ENCODE peak calls at places on chromosomes 11 and 22, in six cellular contexts. One of them, this sample, is unnamed.
A peak's percentile ranks its signal among the peaks of the same experiment; 100 is the strongest.

GRCh38 chr11:64656797-64657196 is 65.8 kb downstream of the SLC22A12 start:
- DNase-seq in heart left ventricle: no peak
- DNase-seq in dorsolateral prefrontal cortex: no peak
- DNase-seq in astrocyte of the spinal cord: no peak
- DNase-seq in mesendoderm: peak; percentile 95
- DNase-seq in neuronal stem cell: no peak
- DNase-seq in this sample: no peak

GRCh38 chr22:48319321-48320047 is 1508.2 kb downstream of the BRD1 start:
- DNase-seq in mesendoderm: no peak
- DNase-seq in heart left ventricle: peak; percentile 43
- DNase-seq in dorsolateral prefrontal cortex: peak; percentile 11
- DNase-seq in neuronal stem cell: no peak
- DNase-seq in astrocyte of the spinal cord: no peak
- DNase-seq in this sample: no peak

GRCh38 chr11:47342854-47343253 is 9.6 kb downstream of the MYBPC3 start:
- DNase-seq in neuronal stem cell: no peak
- DNase-seq in mesendoderm: no peak
- DNase-seq in astrocyte of the spinal cord: no peak
- DNase-seq in dorsolateral prefrontal cortex: no peak
- DNase-seq in heart left ventricle: no peak
- DNase-seq in this sample: no peak

GRCh38 chr11:67499808-67500793 is 5.1 kb downstream of the PITPNM1 start:
- DNase-seq in mesendoderm: no peak
- DNase-seq in heart left ventricle: no peak
- DNase-seq in neuronal stem cell: no peak
- DNase-seq in astrocyte of the spinal cord: no peak
- DNase-seq in dorsolateral prefrontal cortex: no peak
- DNase-seq in this sample: no peak

GRCh38 chr22:22920104-22920654 is 32.6 kb downstream of the IGLL5 start:
- DNase-seq in dorsolateral prefrontal cortex: no peak
- DNase-seq in astrocyte of the spinal cord: no peak
- DNase-seq in heart left ventricle: peak; percentile 25
- DNase-seq in neuronal stem cell: no peak
- DNase-seq in mesendoderm: no peak
- DNase-seq in this sample: no peak

GRCh38 chr22:34072585-34072984 is 152.3 kb upstream of the LARGE1 start:
- DNase-seq in mesendoderm: no peak
- DNase-seq in neuronal stem cell: no peak
- DNase-seq in dorsolateral prefrontal cortex: no peak
- DNase-seq in astrocyte of the spinal cord: no peak
- DNase-seq in heart left ventricle: no peak
- DNase-seq in this sample: no peak

GRCh38 chr11:112793416-112793815 is 167.8 kb upstream of the NCAM1 start:
- DNase-seq in astrocyte of the spinal cord: no peak
- DNase-seq in dorsolateral prefrontal cortex: no peak
- DNase-seq in mesendoderm: no peak
- DNase-seq in heart left ventricle: no peak
- DNase-seq in neuronal stem cell: no peak
- DNase-seq in this sample: no peak

GRCh38 chr22:46108564-46109473 is 41.5 kb upstream of the PPARA start:
- DNase-seq in astrocyte of the spinal cord: no peak
- DNase-seq in mesendoderm: peak; percentile 67
- DNase-seq in neuronal stem cell: no peak
- DNase-seq in dorsolateral prefrontal cortex: no peak
- DNase-seq in heart left ventricle: no peak
- DNase-seq in this sample: peak; percentile 31

GRCh38 chr11:69130586-69131566 is 24.9 kb upstream of the SMIM38 start:
- DNase-seq in dorsolateral prefrontal cortex: no peak
- DNase-seq in astrocyte of the spinal cord: no peak
- DNase-seq in mesendoderm: no peak
- DNase-seq in neuronal stem cell: no peak
- DNase-seq in heart left ventricle: no peak
- DNase-seq in this sample: no peak

GRCh38 chr22:24948356-24949202 is 2.1 kb upstream of the LHFPL7 start:
- DNase-seq in neuronal stem cell: no peak
- DNase-seq in dorsolateral prefrontal cortex: no peak
- DNase-seq in mesendoderm: peak; percentile 67
- DNase-seq in heart left ventricle: no peak
- DNase-seq in astrocyte of the spinal cord: no peak
- DNase-seq in this sample: no peak

GRCh38 chr11:76443254-76443935 is 1.4 kb upstream of the EMSY start:
- DNase-seq in astrocyte of the spinal cord: peak; percentile 13
- DNase-seq in mesendoderm: no peak
- DNase-seq in neuronal stem cell: no peak
- DNase-seq in heart left ventricle: no peak
- DNase-seq in dorsolateral prefrontal cortex: no peak
- DNase-seq in this sample: peak; percentile 14

GRCh38 chr22:44526431-44527115 is 28.5 kb upstream of the RTL6 start:
- DNase-seq in mesendoderm: no peak
- DNase-seq in neuronal stem cell: no peak
- DNase-seq in dorsolateral prefrontal cortex: no peak
- DNase-seq in heart left ventricle: no peak
- DNase-seq in astrocyte of the spinal cord: no peak
- DNase-seq in this sample: no peak

GRCh38 chr11:72736452-72737069 is 15.6 kb downstream of the ARAP1 start:
- DNase-seq in dorsolateral prefrontal cortex: no peak
- DNase-seq in astrocyte of the spinal cord: no peak
- DNase-seq in heart left ventricle: peak; percentile 82
- DNase-seq in neuronal stem cell: no peak
- DNase-seq in mesendoderm: peak; percentile 76
- DNase-seq in this sample: peak; percentile 66

GRCh38 chr11:65436412-65437032 is 13.9 kb downstream of the NEAT1 start:
- DNase-seq in mesendoderm: no peak
- DNase-seq in astrocyte of the spinal cord: peak; percentile 53
- DNase-seq in dorsolateral prefrontal cortex: no peak
- DNase-seq in heart left ventricle: no peak
- DNase-seq in neuronal stem cell: no peak
- DNase-seq in this sample: peak; percentile 53

GRCh38 chr11:70468256-70469230 is 70.2 kb downstream of the CTTN start:
- DNase-seq in heart left ventricle: no peak
- DNase-seq in neuronal stem cell: no peak
- DNase-seq in mesendoderm: peak; percentile 41
- DNase-seq in astrocyte of the spinal cord: no peak
- DNase-seq in dorsolateral prefrontal cortex: peak; percentile 39
- DNase-seq in this sample: no peak

GRCh38 chr11:66231561-66231960 is 36.9 kb upstream of the RAB1B start:
- DNase-seq in heart left ventricle: no peak
- DNase-seq in neuronal stem cell: no peak
- DNase-seq in dorsolateral prefrontal cortex: no peak
- DNase-seq in mesendoderm: no peak
- DNase-seq in astrocyte of the spinal cord: no peak
- DNase-seq in this sample: no peak

GRCh38 chr11:107439586-107440201 is 17.9 kb downstream of the CWF19L2 start:
- DNase-seq in heart left ventricle: no peak
- DNase-seq in neuronal stem cell: no peak
- DNase-seq in mesendoderm: peak; percentile 8
- DNase-seq in dorsolateral prefrontal cortex: no peak
- DNase-seq in astrocyte of the spinal cord: no peak
- DNase-seq in this sample: no peak

GRCh38 chr11:12285811-12286222 is 91.6 kb upstream of the PARVA start:
- DNase-seq in astrocyte of the spinal cord: peak; percentile 53
- DNase-seq in heart left ventricle: no peak
- DNase-seq in mesendoderm: no peak
- DNase-seq in neuronal stem cell: no peak
- DNase-seq in dorsolateral prefrontal cortex: no peak
- DNase-seq in this sample: no peak

GRCh38 chr11:63289658-63290057 is 46.3 kb upstream of the SLC22A25 start:
- DNase-seq in astrocyte of the spinal cord: no peak
- DNase-seq in heart left ventricle: no peak
- DNase-seq in neuronal stem cell: no peak
- DNase-seq in dorsolateral prefrontal cortex: no peak
- DNase-seq in mesendoderm: no peak
- DNase-seq in this sample: no peak

GRCh38 chr11:101477926-101478325 is 105.9 kb downstream of the TRPC6 start:
- DNase-seq in neuronal stem cell: no peak
- DNase-seq in dorsolateral prefrontal cortex: no peak
- DNase-seq in heart left ventricle: no peak
- DNase-seq in astrocyte of the spinal cord: no peak
- DNase-seq in mesendoderm: no peak
- DNase-seq in this sample: no peak

GRCh38 chr11:118157186-118157895 is 4.7 kb upstream of the SCN4B start:
- DNase-seq in neuronal stem cell: no peak
- DNase-seq in astrocyte of the spinal cord: no peak
- DNase-seq in dorsolateral prefrontal cortex: no peak
- DNase-seq in heart left ventricle: no peak
- DNase-seq in mesendoderm: no peak
- DNase-seq in this sample: no peak

GRCh38 chr11:118153516-118153915 is 893 bp upstream of the SCN4B start:
- DNase-seq in neuronal stem cell: no peak
- DNase-seq in heart left ventricle: peak; percentile 43
- DNase-seq in mesendoderm: no peak
- DNase-seq in astrocyte of the spinal cord: no peak
- DNase-seq in dorsolateral prefrontal cortex: no peak
- DNase-seq in this sample: no peak

GRCh38 chr11:118155781-118156530 is 3.3 kb upstream of the SCN4B start:
- DNase-seq in dorsolateral prefrontal cortex: no peak
- DNase-seq in mesendoderm: no peak
- DNase-seq in neuronal stem cell: no peak
- DNase-seq in astrocyte of the spinal cord: no peak
- DNase-seq in heart left ventricle: peak; percentile 46
- DNase-seq in this sample: no peak

GRCh38 chr11:118153976-118154375 is 1.4 kb upstream of the SCN4B start:
- DNase-seq in neuronal stem cell: no peak
- DNase-seq in mesendoderm: no peak
- DNase-seq in heart left ventricle: peak; percentile 42
- DNase-seq in dorsolateral prefrontal cortex: no peak
- DNase-seq in astrocyte of the spinal cord: no peak
- DNase-seq in this sample: no peak

DNA sequence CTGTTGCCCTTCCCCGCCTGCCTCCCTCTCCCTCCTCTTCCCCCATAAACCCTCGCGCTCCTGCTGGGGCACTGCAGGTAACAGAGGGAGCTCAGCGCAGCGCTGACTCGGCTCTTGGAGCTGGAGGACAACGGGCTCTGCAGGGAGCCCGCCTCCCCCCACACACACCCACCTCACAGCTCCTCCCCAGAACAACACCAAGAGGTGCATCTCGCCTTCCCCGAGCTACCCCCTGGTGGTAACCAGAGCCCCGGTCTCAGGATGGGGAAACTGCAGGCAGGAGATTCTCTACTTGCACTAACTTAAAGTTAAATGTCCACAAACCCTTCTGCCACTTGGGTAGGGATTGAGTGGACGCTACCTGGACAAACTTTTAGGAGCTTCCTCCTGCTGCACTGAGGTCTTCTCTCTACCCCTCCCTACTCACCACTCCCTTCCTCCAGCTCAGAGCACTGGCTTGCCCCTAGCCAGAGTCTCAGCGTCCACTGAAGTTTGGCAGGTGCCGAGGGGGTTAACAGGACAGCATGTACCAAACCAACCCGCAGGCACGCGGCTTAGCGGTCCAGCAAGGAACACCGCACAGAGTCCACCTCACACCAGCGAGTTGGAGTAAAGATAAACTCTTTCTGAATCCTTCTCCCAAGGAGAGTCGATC is 4.0 kb upstream of the SCN4B start:
- DNase-seq in heart left ventricle: no peak
- DNase-seq in neuronal stem cell: no peak
- DNase-seq in dorsolateral prefrontal cortex: no peak
- DNase-seq in astrocyte of the spinal cord: no peak
- DNase-seq in mesendoderm: no peak
- DNase-seq in this sample: no peak
- H3K4me3 ChIP-seq in heart left ventricle: no peak overlapping the region
- H3K4me3 ChIP-seq in neuronal stem cell: no peak overlapping the region
- H3K4me3 ChIP-seq in dorsolateral prefrontal cortex: no peak overlapping the region
- H3K4me3 ChIP-seq in astrocyte of the spinal cord: no peak overlapping the region
- H3K4me3 ChIP-seq in mesendoderm: no peak overlapping the region
- H3K4me3 ChIP-seq in this sample: no peak overlapping the region

DNA sequence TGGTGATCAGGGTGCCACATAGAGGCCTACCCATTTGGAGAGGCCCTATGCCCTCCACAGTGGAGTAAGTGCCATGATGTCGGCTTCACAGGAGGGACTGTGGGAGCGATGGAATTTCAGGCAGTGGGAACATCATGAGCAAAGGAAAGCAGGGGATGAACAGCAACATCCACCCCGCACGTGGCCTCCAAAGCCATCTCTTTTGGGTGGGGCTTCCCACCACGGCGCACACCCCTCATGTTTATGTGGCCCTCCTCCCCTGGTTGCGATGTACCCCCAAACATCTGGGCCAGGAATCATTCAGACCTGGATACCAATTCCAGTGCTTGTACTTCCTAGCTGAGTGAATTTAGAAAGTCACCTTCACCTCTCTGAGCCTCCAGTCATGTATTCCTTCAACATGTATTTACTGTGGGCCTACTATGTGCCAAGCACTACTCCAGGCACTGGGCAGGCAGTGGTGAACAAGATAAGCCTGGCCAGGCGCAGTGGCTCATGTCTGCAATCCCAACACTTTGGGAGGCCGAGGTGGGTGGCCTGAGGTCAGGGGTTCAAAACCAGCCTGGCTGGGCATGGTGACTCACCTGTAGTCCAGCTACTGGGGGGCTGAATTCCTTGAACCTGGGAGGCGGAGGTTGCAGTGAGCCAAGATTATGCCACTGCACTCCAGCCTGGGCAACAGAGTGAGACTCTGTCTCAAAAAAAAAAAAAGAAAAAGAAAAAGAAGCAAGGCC is 1.8 kb upstream of the MAFF start:
- DNase-seq in heart left ventricle: no peak
- DNase-seq in dorsolateral prefrontal cortex: no peak
- DNase-seq in neuronal stem cell: no peak
- DNase-seq in mesendoderm: no peak
- DNase-seq in astrocyte of the spinal cord: no peak
- DNase-seq in this sample: no peak
- H3K4me3 ChIP-seq in heart left ventricle: no peak overlapping the region
- H3K4me3 ChIP-seq in dorsolateral prefrontal cortex: no peak overlapping the region
- H3K4me3 ChIP-seq in neuronal stem cell: no peak overlapping the region
- H3K4me3 ChIP-seq in mesendoderm: no peak overlapping the region
- H3K4me3 ChIP-seq in astrocyte of the spinal cord: no peak overlapping the region
- H3K4me3 ChIP-seq in this sample: no peak overlapping the region

DNA sequence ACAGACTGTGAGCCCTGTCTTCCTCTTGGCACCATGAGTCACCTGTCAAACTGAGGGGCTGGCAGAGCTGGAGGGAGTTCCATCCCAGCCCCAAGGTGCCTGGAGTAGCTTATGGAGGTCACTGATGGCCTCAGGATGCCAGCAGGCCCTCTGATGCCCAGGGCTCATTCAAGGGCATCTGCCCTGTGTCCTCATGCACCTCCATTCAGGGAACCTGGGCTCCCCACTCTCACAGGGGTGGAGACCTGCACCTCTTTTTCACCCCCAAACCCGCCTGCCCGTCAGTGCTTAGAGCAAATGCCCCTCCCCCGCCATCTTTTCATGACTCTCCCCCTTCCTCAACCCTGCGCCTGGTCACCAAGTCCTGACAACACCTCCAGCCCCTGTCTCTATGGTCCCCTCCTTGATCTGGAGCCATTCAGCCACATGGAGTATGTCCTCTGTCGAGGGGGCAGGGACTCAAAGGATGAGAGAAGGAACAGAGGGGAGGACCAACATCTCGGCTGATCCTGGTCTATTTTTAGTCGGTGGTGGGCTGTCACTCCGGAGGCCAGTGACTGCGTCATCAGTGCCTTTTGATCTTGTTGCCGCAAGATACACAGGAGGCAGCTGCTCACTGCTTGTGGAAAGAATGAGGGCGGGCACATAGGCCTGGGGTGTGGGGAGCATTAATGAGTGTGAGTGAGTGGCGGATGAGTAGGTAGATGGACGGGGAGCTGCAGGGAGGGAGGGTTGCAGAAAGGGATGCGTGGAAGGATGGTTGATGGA is 72.2 kb downstream of the CDKN1C start:
- DNase-seq in astrocyte of the spinal cord: peak; percentile 78
- DNase-seq in neuronal stem cell: no peak
- DNase-seq in dorsolateral prefrontal cortex: no peak
- DNase-seq in mesendoderm: no peak
- DNase-seq in heart left ventricle: peak; percentile 44
- DNase-seq in this sample: peak; percentile 44
- H3K4me3 ChIP-seq in astrocyte of the spinal cord: no peak overlapping the region
- H3K4me3 ChIP-seq in neuronal stem cell: no peak overlapping the region
- H3K4me3 ChIP-seq in dorsolateral prefrontal cortex: no peak overlapping the region
- H3K4me3 ChIP-seq in mesendoderm: no peak overlapping the region
- H3K4me3 ChIP-seq in heart left ventricle: no peak overlapping the region
- H3K4me3 ChIP-seq in this sample: no peak overlapping the region

GRCh38 chr11:41040474-41040873 is 419.0 kb downstream of the LRRC4C start:
- DNase-seq in astrocyte of the spinal cord: no peak
- DNase-seq in neuronal stem cell: no peak
- DNase-seq in heart left ventricle: no peak
- DNase-seq in mesendoderm: no peak
- DNase-seq in dorsolateral prefrontal cortex: no peak
- DNase-seq in this sample: no peak
- H3K4me3 ChIP-seq in astrocyte of the spinal cord: no peak overlapping the region
- H3K4me3 ChIP-seq in neuronal stem cell: no peak overlapping the region
- H3K4me3 ChIP-seq in heart left ventricle: no peak overlapping the region
- H3K4me3 ChIP-seq in mesendoderm: no peak overlapping the region
- H3K4me3 ChIP-seq in dorsolateral prefrontal cortex: no peak overlapping the region
- H3K4me3 ChIP-seq in this sample: no peak overlapping the region

This sample was measured in fibroblast of pulmonary artery.